ENCODE peak calls at places on chromosomes 2 and 18, in six cellular contexts. One of them, this sample, is unnamed. For H3K4me1, the result is how much of the 10 kb centered on the place peaks cover.

GRCh38 chr2:65800998-65801397 is 368.6 kb upstream of the SPRED2 start:
- DNase-seq in Panc1: no peak
- DNase-seq in cardiac muscle cell: no peak
- DNase-seq in heart left ventricle: no peak
- DNase-seq in OCI-LY7: no peak
- DNase-seq in PC-3: peak
- DNase-seq in this sample: no peak

GRCh38 chr18:62493033-62493862 is 29.6 kb upstream of the ZCCHC2 start:
- DNase-seq in Panc1: no peak
- DNase-seq in cardiac muscle cell: no peak
- DNase-seq in heart left ventricle: no peak
- DNase-seq in OCI-LY7: no peak
- DNase-seq in PC-3: no peak
- DNase-seq in this sample: no peak

GRCh38 chr18:28048612-28049011 is 128.3 kb downstream of the CDH2 start:
- DNase-seq in Panc1: no peak
- DNase-seq in cardiac muscle cell: no peak
- DNase-seq in heart left ventricle: no peak
- DNase-seq in OCI-LY7: no peak
- DNase-seq in PC-3: no peak
- DNase-seq in this sample: no peak

GRCh38 chr2:110759411-110759810 is 27.0 kb downstream of the ACOXL start:
- DNase-seq in Panc1: no peak
- DNase-seq in cardiac muscle cell: no peak
- DNase-seq in heart left ventricle: no peak
- DNase-seq in OCI-LY7: no peak
- DNase-seq in PC-3: no peak
- DNase-seq in this sample: no peak

GRCh38 chr2:46569061-46569560 is 89.7 kb downstream of the TMEM247 start:
- DNase-seq in Panc1: no peak
- DNase-seq in cardiac muscle cell: peak
- DNase-seq in heart left ventricle: no peak
- DNase-seq in OCI-LY7: peak
- DNase-seq in PC-3: no peak
- DNase-seq in this sample: no peak

GRCh38 chr2:128477891-128478290 is 159.2 kb upstream of the HS6ST1 start:
- DNase-seq in Panc1: no peak
- DNase-seq in cardiac muscle cell: no peak
- DNase-seq in heart left ventricle: no peak
- DNase-seq in OCI-LY7: no peak
- DNase-seq in PC-3: no peak
- DNase-seq in this sample: no peak

GRCh38 chr2:54558188-54558975 is 102.3 kb downstream of the SPTBN1 start:
- DNase-seq in Panc1: no peak
- DNase-seq in cardiac muscle cell: peak
- DNase-seq in heart left ventricle: peak
- DNase-seq in OCI-LY7: peak
- DNase-seq in PC-3: peak
- DNase-seq in this sample: peak

GRCh38 chr2:85867556-85868292 is 21.1 kb downstream of the ST3GAL5 start:
- DNase-seq in Panc1: no peak
- DNase-seq in cardiac muscle cell: no peak
- DNase-seq in heart left ventricle: no peak
- DNase-seq in OCI-LY7: no peak
- DNase-seq in PC-3: no peak
- DNase-seq in this sample: no peak

GRCh38 chr18:63107931-63108330 is 211.6 kb downstream of the BCL2 start:
- DNase-seq in Panc1: no peak
- DNase-seq in cardiac muscle cell: no peak
- DNase-seq in heart left ventricle: no peak
- DNase-seq in OCI-LY7: no peak
- DNase-seq in PC-3: no peak
- DNase-seq in this sample: no peak

GRCh38 chr2:187424156-187424555 is 23.9 kb downstream of the CALCRL start:
- DNase-seq in Panc1: no peak
- DNase-seq in cardiac muscle cell: no peak
- DNase-seq in heart left ventricle: no peak
- DNase-seq in OCI-LY7: no peak
- DNase-seq in PC-3: peak
- DNase-seq in this sample: no peak

GRCh38 chr18:35322486-35323258 is 21.5 kb downstream of the ZNF24 start:
- DNase-seq in Panc1: no peak
- DNase-seq in cardiac muscle cell: no peak
- DNase-seq in heart left ventricle: no peak
- DNase-seq in OCI-LY7: no peak
- DNase-seq in PC-3: peak
- DNase-seq in this sample: no peak

GRCh38 chr2:188786368-188786781 is 187.8 kb upstream of the COL3A1 start:
- DNase-seq in Panc1: no peak
- DNase-seq in cardiac muscle cell: no peak
- DNase-seq in heart left ventricle: no peak
- DNase-seq in OCI-LY7: no peak
- DNase-seq in PC-3: peak
- DNase-seq in this sample: no peak

DNA sequence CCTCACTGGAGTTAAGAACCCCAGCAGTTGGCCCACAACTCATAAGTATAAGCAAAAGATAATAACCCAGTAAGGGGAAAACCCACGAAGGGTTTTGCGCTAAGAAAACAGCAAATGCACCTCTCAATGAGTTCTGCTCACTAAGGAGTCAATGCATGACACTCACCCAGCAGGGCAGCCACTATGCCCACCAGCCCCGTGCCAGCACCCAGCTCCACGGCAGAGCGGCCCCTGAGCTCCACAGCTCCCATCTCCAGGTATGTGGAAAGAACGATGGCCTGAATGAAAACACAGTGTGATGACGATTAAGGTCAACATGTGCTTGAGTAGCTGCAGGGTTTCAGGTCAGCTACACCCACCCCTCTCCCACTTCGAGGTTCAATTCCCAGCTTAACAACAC is 3.6 kb downstream of the METTL21A start:
- DNase-seq in Panc1: no peak
- DNase-seq in cardiac muscle cell: no peak
- DNase-seq in heart left ventricle: no peak
- DNase-seq in OCI-LY7: no peak
- DNase-seq in PC-3: no peak
- DNase-seq in this sample: no peak
- H3K4me1 ChIP-seq in Panc1: under half
- H3K4me1 ChIP-seq in cardiac muscle cell: under half
- H3K4me1 ChIP-seq in heart left ventricle: under half
- H3K4me1 ChIP-seq in OCI-LY7: half or more
- H3K4me1 ChIP-seq in PC-3: under half
- H3K4me1 ChIP-seq in this sample: half or more

GRCh38 chr18:23373564-23373963 is 79.5 kb upstream of the RIOK3 start:
- DNase-seq in Panc1: no peak
- DNase-seq in cardiac muscle cell: no peak
- DNase-seq in heart left ventricle: no peak
- DNase-seq in OCI-LY7: no peak
- DNase-seq in PC-3: no peak
- DNase-seq in this sample: no peak

GRCh38 chr18:23363865-23364570 is 89.1 kb upstream of the RIOK3 start:
- DNase-seq in Panc1: no peak
- DNase-seq in cardiac muscle cell: no peak
- DNase-seq in heart left ventricle: no peak
- DNase-seq in OCI-LY7: no peak
- DNase-seq in PC-3: no peak
- DNase-seq in this sample: no peak

GRCh38 chr18:23365602-23366001 is 87.5 kb upstream of the RIOK3 start:
- DNase-seq in Panc1: no peak
- DNase-seq in cardiac muscle cell: no peak
- DNase-seq in heart left ventricle: no peak
- DNase-seq in OCI-LY7: no peak
- DNase-seq in PC-3: no peak
- DNase-seq in this sample: no peak

DNA sequence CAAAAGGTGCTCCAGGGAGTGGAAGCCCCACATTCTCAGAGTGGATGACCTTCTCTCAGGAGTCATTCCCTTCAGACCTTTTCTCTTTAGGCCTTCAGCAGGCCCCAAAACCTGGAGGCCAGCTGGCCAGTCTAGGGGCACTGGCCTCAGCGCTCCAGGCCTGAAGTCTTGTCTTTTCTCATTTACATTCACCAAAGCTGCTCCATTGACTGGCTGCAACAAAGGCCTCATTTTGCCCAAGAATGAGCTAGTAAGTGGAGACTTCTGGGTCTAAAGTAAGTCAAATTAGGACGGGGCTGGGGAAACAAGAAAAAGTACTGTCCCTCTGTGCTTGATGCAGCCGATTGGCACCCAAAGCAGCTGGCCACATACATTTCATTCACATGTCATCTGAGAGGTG is 83.9 kb upstream of the RIOK3 start:
- DNase-seq in Panc1: no peak
- DNase-seq in cardiac muscle cell: no peak
- DNase-seq in heart left ventricle: no peak
- DNase-seq in OCI-LY7: no peak
- DNase-seq in PC-3: no peak
- DNase-seq in this sample: no peak
- TF ChIP-seq CTCF in Panc1: no peak
- TF ChIP-seq CTCF in cardiac muscle cell: no peak
- TF ChIP-seq CTCF in heart left ventricle: no peak
- TF ChIP-seq CTCF in OCI-LY7: no peak
- TF ChIP-seq CTCF in PC-3: no peak
- TF ChIP-seq CTCF in this sample: no peak

DNA sequence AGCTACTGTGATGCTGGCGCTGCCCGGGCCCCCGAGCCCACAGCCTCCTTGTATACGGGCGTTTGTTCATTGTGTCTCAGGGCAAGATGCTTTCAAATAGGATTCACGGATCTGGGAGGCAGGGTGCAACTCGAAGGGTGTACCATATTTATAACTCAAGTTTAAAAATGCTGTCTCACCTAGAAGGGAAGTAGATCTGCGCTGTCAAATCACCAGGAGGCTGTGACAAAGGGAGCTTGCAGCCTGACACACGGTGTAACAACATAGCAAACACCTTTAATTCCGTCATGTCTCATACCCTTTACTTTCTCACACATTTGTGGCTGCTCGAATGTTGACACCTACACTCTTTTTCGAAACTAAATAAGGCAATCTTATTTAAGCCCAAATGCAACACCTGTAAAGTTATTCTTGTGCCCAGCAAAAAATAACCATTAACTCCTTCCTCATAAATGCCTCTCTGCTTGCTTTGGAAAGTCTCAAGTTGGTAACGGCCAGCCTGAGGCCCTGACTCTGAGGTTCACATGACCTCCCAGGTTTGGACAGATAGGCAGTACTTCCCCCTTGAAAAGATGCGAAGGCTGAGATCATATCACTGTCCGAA is 11.7 kb downstream of the ZEB2 start:
- DNase-seq in Panc1: no peak
- DNase-seq in cardiac muscle cell: no peak
- DNase-seq in heart left ventricle: no peak
- DNase-seq in OCI-LY7: peak
- DNase-seq in PC-3: no peak
- DNase-seq in this sample: no peak
- H3K4me1 ChIP-seq in Panc1: under half
- H3K4me1 ChIP-seq in cardiac muscle cell: half or more
- H3K4me1 ChIP-seq in heart left ventricle: half or more
- H3K4me1 ChIP-seq in OCI-LY7: under half
- H3K4me1 ChIP-seq in PC-3: under half
- H3K4me1 ChIP-seq in this sample: half or more

GRCh38 chr2:43400508-43400907 is 174.1 kb upstream of the ZFP36L2 start:
- DNase-seq in Panc1: no peak
- DNase-seq in cardiac muscle cell: no peak
- DNase-seq in heart left ventricle: no peak
- DNase-seq in OCI-LY7: no peak
- DNase-seq in PC-3: no peak
- DNase-seq in this sample: no peak
- TF ChIP-seq CTCF in Panc1: no peak
- TF ChIP-seq CTCF in cardiac muscle cell: no peak
- TF ChIP-seq CTCF in heart left ventricle: no peak
- TF ChIP-seq CTCF in OCI-LY7: no peak
- TF ChIP-seq CTCF in PC-3: no peak
- TF ChIP-seq CTCF in this sample: peak

DNA sequence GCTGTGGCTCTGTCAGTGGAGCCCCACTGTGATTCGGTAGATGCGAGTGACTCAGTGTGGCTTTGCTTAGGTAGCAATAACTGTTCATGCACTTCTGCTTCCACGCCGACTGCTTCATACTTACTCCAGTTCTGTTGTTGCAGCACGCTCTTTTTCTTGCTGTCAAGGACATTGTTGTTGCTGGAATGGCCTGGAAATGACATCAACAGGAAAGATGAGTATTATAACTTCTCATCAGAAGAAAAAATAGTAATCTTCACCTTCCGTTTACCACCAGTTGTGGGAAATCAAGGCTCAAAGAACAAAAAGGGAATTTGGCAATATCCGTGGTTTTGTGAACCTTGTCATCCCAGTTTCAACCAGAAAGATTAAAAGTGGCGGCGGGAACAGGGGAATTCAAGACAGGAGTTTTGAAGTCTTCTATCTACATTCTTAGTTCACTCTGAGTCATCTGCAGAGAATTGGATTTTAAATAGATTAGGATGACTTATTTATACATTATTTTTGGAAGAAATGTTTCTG is 8.3 kb downstream of the TM4SF20 start:
- DNase-seq in Panc1: no peak
- DNase-seq in cardiac muscle cell: no peak
- DNase-seq in heart left ventricle: peak
- DNase-seq in OCI-LY7: no peak
- DNase-seq in PC-3: peak
- DNase-seq in this sample: no peak
- H3K4me1 ChIP-seq in Panc1: under half
- H3K4me1 ChIP-seq in cardiac muscle cell: under half
- H3K4me1 ChIP-seq in heart left ventricle: under half
- H3K4me1 ChIP-seq in OCI-LY7: under half
- H3K4me1 ChIP-seq in PC-3: under half
- H3K4me1 ChIP-seq in this sample: under half

DNA sequence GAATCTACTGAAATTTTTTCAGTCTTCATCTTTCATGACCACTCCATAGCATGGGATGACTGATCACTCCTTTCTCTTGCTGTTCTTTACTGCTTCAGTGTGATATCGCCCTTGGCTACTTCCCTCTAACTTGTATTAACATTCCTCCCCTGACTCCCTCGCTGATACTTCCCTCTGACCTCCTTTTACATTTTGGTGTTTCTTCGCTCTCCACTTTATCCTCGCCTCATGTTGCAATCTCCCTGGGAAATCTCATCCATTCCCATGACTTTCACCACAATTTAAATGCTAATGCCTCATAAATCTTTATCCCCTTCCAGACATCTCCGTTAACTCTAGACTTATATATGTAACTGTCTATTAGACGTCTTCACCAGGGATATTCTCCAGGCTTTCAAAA is 167.3 kb downstream of the IKZF2 start:
- DNase-seq in Panc1: no peak
- DNase-seq in cardiac muscle cell: no peak
- DNase-seq in heart left ventricle: no peak
- DNase-seq in OCI-LY7: no peak
- DNase-seq in PC-3: no peak
- DNase-seq in this sample: no peak
- TF ChIP-seq CTCF in Panc1: no peak
- TF ChIP-seq CTCF in cardiac muscle cell: no peak
- TF ChIP-seq CTCF in heart left ventricle: no peak
- TF ChIP-seq CTCF in OCI-LY7: no peak
- TF ChIP-seq CTCF in PC-3: no peak
- TF ChIP-seq CTCF in this sample: no peak

This sample was measured in left ventricle myocardium inferior.